ENCODE peak calls at places on chromosomes 12 and 14, in nine cellular contexts. P is IMR-90, O is mammary epithelial cell, S is fibroblast of lung, B is PC-3, U is neural progenitor cell, Z is colonic mucosa, M is GM12878, V is endothelial cell of umbilical vein. X is an unnamed sample. For H3K36me3, the result is how much of the 10 kb centered on the place peaks cover.

GRCh38 chr14:22955702-22956575 is 951 bp downstream of the HAUS4 start:
- DNase-seq in P (no peak), O (peak), S (peak), B (peak), U (no peak), Z (peak), M (no peak), V (peak), X (no peak)

GRCh38 chr12:122975790-122976647 is 975 bp downstream of the OGFOD2 start:
- DNase-seq in P (no peak), O (no peak), S (peak), B (no peak), U (no peak), Z (no peak), M (no peak), V (peak), X (no peak)

GRCh38 chr14:26204362-26204953 is 393.4 kb downstream of the NOVA1 start:
- DNase-seq in P (no peak), O (no peak), S (no peak), B (no peak), U (peak), Z (no peak), M (no peak), V (peak), X (no peak)

GRCh38 chr12:130435826-130436225 is 98.1 kb downstream of the PIWIL1 start:
- DNase-seq in P (no peak), O (no peak), S (no peak), B (no peak), U (no peak), Z (no peak), M (no peak), V (no peak), X (peak)

GRCh38 chr12:115313929-115314328 is 630.0 kb upstream of the TBX3 start:
- DNase-seq in P (peak), O (peak), S (peak), B (peak), U (no peak), Z (no peak), M (no peak), V (no peak), X (no peak)

GRCh38 chr14:71322660-71323250 is 415.5 kb downstream of the PCNX1 start:
- DNase-seq in P (peak), O (peak), S (peak), B (peak), U (peak), Z (no peak), M (peak), V (peak), X (no peak)

GRCh38 chr12:107079172-107080011 is 14.0 kb downstream of the CRY1 start:
- DNase-seq in P (peak), O (peak), S (peak), B (peak), U (no peak), Z (no peak), M (no peak), V (peak), X (no peak)

GRCh38 chr14:96598332-96598928 is 96.2 kb downstream of the PAPOLA start:
- DNase-seq in P (no peak), O (no peak), S (no peak), B (no peak), U (no peak), Z (no peak), M (no peak), V (no peak), X (peak)

GRCh38 chr14:29163109-29163508 is 396.5 kb downstream of the FOXG1 start:
- DNase-seq in P (no peak), O (no peak), S (no peak), B (no peak), U (no peak), Z (no peak), M (no peak), V (no peak), X (no peak)

GRCh38 chr12:101727098-101727497 is 12.2 kb downstream of the SYCP3 start:
- DNase-seq in P (peak), O (no peak), S (peak), B (peak), U (no peak), Z (no peak), M (no peak), V (no peak), X (no peak)

GRCh38 chr14:57245941-57246340 is 22.8 kb downstream of the EXOC5 start:
- DNase-seq in P (no peak), O (no peak), S (peak), B (no peak), U (no peak), Z (no peak), M (no peak), V (no peak), X (no peak)

GRCh38 chr14:69013943-69014782 is 35.1 kb upstream of the ACTN1 start:
- DNase-seq in P (peak), O (no peak), S (peak), B (peak), U (peak), Z (peak), M (no peak), V (peak), X (no peak)

GRCh38 chr14:76948213-76948947 is 80.1 kb downstream of the IRF2BPL start:
- DNase-seq in P (no peak), O (no peak), S (no peak), B (no peak), U (no peak), Z (peak), M (no peak), V (peak), X (peak)

GRCh38 chr12:1533602-1534304 is 60.6 kb downstream of the FBXL14 start:
- DNase-seq in P (peak), O (peak), S (peak), B (no peak), U (no peak), Z (no peak), M (peak), V (no peak), X (no peak)

GRCh38 chr14:99424306-99424877 is 56.3 kb downstream of the SETD3 start:
- DNase-seq in P (no peak), O (no peak), S (no peak), B (no peak), U (no peak), Z (no peak), M (no peak), V (no peak), X (no peak)

GRCh38 chr14:99459491-99460100 is 21.1 kb downstream of the SETD3 start:
- DNase-seq in P (no peak), O (no peak), S (no peak), B (no peak), U (no peak), Z (no peak), M (no peak), V (no peak), X (no peak)

DNA sequence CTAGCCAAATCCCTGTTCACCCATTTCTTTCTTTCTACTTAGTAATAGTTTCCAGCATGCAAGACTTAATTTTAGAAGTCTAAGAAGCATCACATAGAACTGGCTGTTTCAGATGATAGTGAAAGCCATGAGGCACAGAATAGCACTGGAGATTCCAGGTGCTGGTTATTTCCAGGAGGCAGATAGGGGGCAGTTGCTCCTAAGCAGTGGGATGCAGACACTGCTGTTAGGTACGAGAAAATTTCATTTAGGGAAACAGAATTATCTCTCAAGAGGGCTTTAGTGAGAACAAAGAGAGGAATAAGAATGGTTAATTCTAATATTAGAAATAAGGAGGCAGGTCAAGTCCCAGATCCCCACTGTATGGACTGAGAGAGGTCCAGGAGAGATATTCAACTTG is 3.6 kb upstream of the MDGA2 start:
- DNase-seq in P (no peak), O (no peak), S (no peak), B (peak), U (peak), Z (no peak), M (no peak), V (no peak), X (no peak)
- TF ChIP-seq CTCF in P (no peak), O (no peak), S (no peak), B (peak), U (peak), Z (no peak), M (no peak), V (no peak), X (no peak)

GRCh38 chr12:64468966-64469365 is 17.0 kb downstream of the TBK1 start:
- DNase-seq in P (no peak), O (no peak), S (no peak), B (no peak), U (no peak), Z (no peak), M (no peak), V (no peak), X (no peak)
- H3K36me3 ChIP-seq in P (under half), O (under half), S (under half), B (half or more), U (under half), Z (under half), M (under half), V (under half), X (under half)

DNA sequence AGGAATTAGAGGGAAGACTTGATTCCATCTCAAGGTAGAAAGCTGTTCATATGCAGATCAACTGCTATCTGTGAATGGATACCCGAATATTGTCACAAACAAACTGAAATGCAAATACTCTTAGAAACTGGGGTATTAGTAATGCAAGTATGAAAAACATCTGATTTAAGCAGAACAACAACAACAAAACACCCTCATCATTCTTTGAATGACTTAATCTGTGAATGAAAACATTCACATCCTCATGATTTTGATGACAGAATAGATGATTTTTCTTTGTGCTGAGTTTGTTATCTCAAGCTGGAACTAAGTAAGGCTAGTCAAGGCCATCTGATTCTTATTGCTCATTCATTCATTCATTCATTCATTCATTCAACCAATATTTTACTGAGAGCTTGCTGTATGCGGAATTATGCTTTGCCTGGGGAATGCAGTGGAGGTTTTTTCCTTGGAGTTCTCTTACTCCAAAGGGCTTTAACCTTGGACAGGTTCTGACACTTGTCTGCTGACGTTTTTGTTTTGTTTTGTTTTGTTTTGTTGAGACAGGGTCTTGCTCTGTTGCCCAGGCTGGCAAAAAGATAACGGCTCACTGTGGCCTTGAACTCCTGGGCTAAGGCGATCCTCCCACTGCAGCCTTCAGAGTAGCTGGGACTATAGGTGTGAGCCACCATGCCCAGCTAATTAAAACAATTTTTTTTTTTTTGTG is 23.3 kb downstream of the OR10G3 start:
- DNase-seq in P (no peak), O (no peak), S (no peak), B (no peak), U (no peak), Z (no peak), M (no peak), V (no peak), X (no peak)
- H3K9ac ChIP-seq in P (no peak), O (no peak), S (no peak), B (no peak), U (no peak), Z (no peak), M (no peak), V (no peak), X (no peak)

DNA sequence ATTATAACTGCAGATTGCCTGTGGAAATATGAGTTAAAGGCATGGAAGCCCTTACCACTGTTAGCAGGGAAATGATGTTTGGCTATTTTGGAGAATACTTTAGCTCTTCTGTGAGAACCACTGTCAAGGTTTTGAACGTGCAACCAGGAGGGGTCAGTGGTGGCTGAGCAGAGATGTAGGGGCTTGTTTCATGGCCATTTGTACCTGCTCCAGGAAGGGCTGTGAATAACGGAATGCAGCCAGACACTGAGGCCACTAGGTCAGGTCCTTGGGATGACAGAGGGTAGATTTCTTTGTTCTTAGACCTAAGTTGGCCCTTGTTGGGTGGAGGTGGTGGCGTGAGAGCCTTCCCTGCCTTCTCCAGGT is 8.3 kb downstream of the TRAF3 start:
- DNase-seq in P (no peak), O (no peak), S (no peak), B (no peak), U (no peak), Z (no peak), M (no peak), V (no peak), X (no peak)
- TF ChIP-seq CTCF in P (no peak), O (no peak), S (no peak), B (no peak), U (no peak), Z (no peak), M (peak), V (no peak), X (no peak)

DNA sequence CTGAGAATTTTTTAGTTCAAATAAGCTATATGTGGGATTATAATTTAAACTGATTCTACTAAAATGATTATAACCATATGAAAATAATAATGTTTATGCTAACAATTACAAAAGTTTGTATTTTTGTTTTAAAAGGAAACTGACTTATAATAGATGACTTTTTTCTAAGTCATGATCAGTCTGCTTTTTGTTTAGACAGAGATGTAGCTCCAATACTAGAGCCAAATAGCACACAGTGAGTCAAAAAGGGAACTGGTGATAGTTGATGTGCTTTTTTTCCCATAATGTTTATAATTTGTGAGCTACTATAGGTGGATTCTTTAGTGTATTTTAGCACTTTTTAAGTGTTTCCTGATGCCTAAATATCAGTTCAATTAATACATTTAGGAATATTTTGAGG is 28.3 kb downstream of the TMPO start:
- DNase-seq in P (peak), O (no peak), S (no peak), B (no peak), U (no peak), Z (no peak), M (no peak), V (no peak), X (no peak)
- H3K36me3 ChIP-seq in P (under half), O (under half), S (under half), B (half or more), U (half or more), Z (under half), M (under half), V (under half), X (under half)

GRCh38 chr12:119088917-119089667 is 89.6 kb upstream of the HSPB8 start:
- DNase-seq in P (no peak), O (no peak), S (no peak), B (no peak), U (peak), Z (no peak), M (no peak), V (no peak), X (no peak)
- H3K9ac ChIP-seq in P (no peak), O (no peak), S (no peak), B (no peak), U (no peak), Z (no peak), M (no peak), V (no peak), X (no peak)

GRCh38 chr12:85016423-85016822 is 19.7 kb downstream of the TSPAN19 start:
- DNase-seq in P (peak), O (peak), S (peak), B (peak), U (no peak), Z (no peak), M (no peak), V (peak), X (no peak)
- TF ChIP-seq CTCF in P (no peak), O (no peak), S (no peak), B (no peak), U (no peak), Z (no peak), M (no peak), V (no peak), X (no peak)

DNA sequence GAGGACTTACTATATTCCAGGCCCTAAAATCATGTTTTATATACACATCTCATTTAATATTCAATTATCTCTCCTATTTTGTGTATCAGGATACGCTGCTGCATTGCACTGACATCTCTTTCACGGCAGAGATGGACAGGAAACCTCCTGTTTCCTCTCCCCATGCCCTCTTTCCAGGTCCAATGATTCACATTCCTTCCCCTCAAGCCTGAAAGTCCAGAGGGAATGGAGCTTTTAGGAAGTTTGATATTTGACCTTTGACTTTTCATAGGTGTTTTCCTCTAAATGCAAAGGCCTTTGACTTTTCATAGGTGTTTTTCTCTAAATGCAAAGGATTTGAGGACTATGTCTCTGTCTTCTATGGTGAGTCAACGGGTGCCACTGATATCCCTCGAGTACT is 89.5 kb downstream of the STON2 start:
- DNase-seq in P (no peak), O (no peak), S (no peak), B (no peak), U (no peak), Z (no peak), M (no peak), V (no peak), X (no peak)
- H3K36me3 ChIP-seq in P (under half), O (under half), S (under half), B (under half), U (under half), Z (under half), M (under half), V (under half), X (under half)

X was measured in kidney.